ENCODE peak calls at places on chromosomes 7 and 10, in six cellular contexts. One of them, this sample, is unnamed.

GRCh38 chr10:47104101-47104707 is 193.0 kb downstream of the PTPN20 start:
- DNase-seq in neural progenitor cell: no peak
- DNase-seq in PC-3: no peak
- DNase-seq in GM23248: no peak
- DNase-seq in PC-9: no peak
- DNase-seq in MM.1S: no peak
- DNase-seq in this sample: no peak

GRCh38 chr10:5457741-5458140 is 41.6 kb downstream of the CALML5 start:
- DNase-seq in neural progenitor cell: no peak
- DNase-seq in PC-3: no peak
- DNase-seq in GM23248: no peak
- DNase-seq in PC-9: no peak
- DNase-seq in MM.1S: no peak
- DNase-seq in this sample: no peak

GRCh38 chr10:111076191-111076681 is 593 bp upstream of the ADRA2A start:
- DNase-seq in neural progenitor cell: peak; percentile 95
- DNase-seq in PC-3: peak; percentile 44
- DNase-seq in GM23248: peak; percentile 85
- DNase-seq in PC-9: no peak
- DNase-seq in MM.1S: peak; percentile 57
- DNase-seq in this sample: peak; percentile 92

GRCh38 chr10:19168584-19168983 is 120.0 kb downstream of the MALRD1 start:
- DNase-seq in neural progenitor cell: peak; percentile 64
- DNase-seq in PC-3: no peak
- DNase-seq in GM23248: no peak
- DNase-seq in PC-9: no peak
- DNase-seq in MM.1S: no peak
- DNase-seq in this sample: peak; percentile 76

GRCh38 chr7:38169862-38170261 is 8.2 kb upstream of the STARD3NL start:
- DNase-seq in neural progenitor cell: no peak
- DNase-seq in PC-3: peak; percentile 81
- DNase-seq in GM23248: peak; percentile 72
- DNase-seq in PC-9: peak; percentile 77
- DNase-seq in MM.1S: no peak
- DNase-seq in this sample: no peak

GRCh38 chr7:131061158-131061557 is 266.5 kb upstream of the MKLN1 start:
- DNase-seq in neural progenitor cell: no peak
- DNase-seq in PC-3: no peak
- DNase-seq in GM23248: no peak
- DNase-seq in PC-9: no peak
- DNase-seq in MM.1S: no peak
- DNase-seq in this sample: no peak

GRCh38 chr7:27126596-27127327 is 3.8 kb downstream of the HOXA4 start:
- DNase-seq in neural progenitor cell: no peak
- DNase-seq in PC-3: no peak
- DNase-seq in GM23248: no peak
- DNase-seq in PC-9: no peak
- DNase-seq in MM.1S: no peak
- DNase-seq in this sample: no peak

GRCh38 chr7:102464577-102465280 is at the start of the genes ALKBH4 and LRWD1:
- DNase-seq in neural progenitor cell: peak; percentile 96
- DNase-seq in PC-3: peak; percentile 88
- DNase-seq in GM23248: peak; percentile 98
- DNase-seq in PC-9: peak; percentile 69
- DNase-seq in MM.1S: peak; percentile 95
- DNase-seq in this sample: peak; percentile 90

GRCh38 chr7:158366346-158366745 is 221.3 kb downstream of the PTPRN2 start:
- DNase-seq in neural progenitor cell: peak; percentile 53
- DNase-seq in PC-3: no peak
- DNase-seq in GM23248: no peak
- DNase-seq in PC-9: no peak
- DNase-seq in MM.1S: no peak
- DNase-seq in this sample: no peak

GRCh38 chr7:158365332-158365731 is 222.3 kb downstream of the PTPRN2 start:
- DNase-seq in neural progenitor cell: no peak
- DNase-seq in PC-3: no peak
- DNase-seq in GM23248: no peak
- DNase-seq in PC-9: no peak
- DNase-seq in MM.1S: no peak
- DNase-seq in this sample: no peak

GRCh38 chr7:158361326-158361946 is 226.2 kb downstream of the PTPRN2 start:
- DNase-seq in neural progenitor cell: no peak
- DNase-seq in PC-3: no peak
- DNase-seq in GM23248: no peak
- DNase-seq in PC-9: no peak
- DNase-seq in MM.1S: no peak
- DNase-seq in this sample: no peak

GRCh38 chr7:158362001-158362400 is 225.6 kb downstream of the PTPRN2 start:
- DNase-seq in neural progenitor cell: no peak
- DNase-seq in PC-3: no peak
- DNase-seq in GM23248: no peak
- DNase-seq in PC-9: no peak
- DNase-seq in MM.1S: no peak
- DNase-seq in this sample: no peak

DNA sequence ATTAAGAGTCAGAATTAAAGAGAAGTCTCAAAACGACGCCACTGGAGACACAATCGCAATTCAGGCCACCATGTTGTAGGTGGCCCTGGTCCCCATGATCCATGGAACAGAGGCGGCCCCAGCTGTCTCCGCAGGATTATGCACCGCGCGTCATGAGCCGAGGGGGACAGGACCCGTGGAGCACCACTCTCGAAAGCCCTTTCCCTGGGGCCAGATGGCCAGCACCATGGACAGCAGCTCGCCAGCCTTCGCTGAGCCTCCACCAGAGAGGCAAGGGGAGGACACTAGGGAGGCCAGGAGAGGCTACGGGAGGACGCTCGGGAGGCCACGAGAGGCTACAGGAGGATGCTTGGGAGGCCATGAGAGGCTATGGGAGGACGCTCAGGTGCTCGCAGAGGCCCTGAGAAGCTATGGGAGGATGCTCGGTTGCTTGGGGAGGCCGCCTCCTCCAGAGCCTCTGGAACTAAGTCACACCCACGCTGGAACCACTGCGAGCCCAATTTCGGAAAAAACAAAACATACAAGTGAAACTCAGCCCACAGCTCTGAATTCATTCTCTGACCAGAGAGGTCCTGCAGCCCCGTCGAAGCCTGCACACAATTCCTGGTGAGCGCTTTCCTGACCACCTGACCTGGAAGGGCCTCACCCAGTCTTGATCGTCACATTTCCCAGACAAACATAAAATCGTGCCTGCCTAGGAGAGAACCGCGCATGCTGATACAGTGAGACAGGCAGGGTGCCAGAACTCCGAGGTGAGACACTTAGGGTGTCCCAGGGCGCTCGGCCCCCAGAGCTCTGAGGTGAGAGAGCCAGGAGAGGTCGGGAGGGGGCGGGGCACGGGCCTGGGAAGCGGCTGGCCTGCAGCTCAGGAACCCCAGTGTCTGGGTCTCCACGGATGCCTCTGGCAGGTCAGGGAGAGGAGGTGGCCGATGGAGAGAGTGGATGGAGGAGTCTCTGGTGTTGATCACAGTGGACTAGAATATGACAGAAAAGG is 224.4 kb downstream of the PTPRN2 start:
- DNase-seq in neural progenitor cell: peak; percentile 80
- DNase-seq in PC-3: peak; percentile 15
- DNase-seq in GM23248: no peak
- DNase-seq in PC-9: no peak
- DNase-seq in MM.1S: no peak
- DNase-seq in this sample: peak; percentile 19
- H4K20me1 ChIP-seq in neural progenitor cell: peaks cover 4% of the 10 kb centered on the region
- H4K20me1 ChIP-seq in PC-3: no peaks in the 10 kb centered on the region
- H4K20me1 ChIP-seq in GM23248: no peaks in the 10 kb centered on the region
- H4K20me1 ChIP-seq in PC-9: peaks cover 4% of the 10 kb centered on the region
- H4K20me1 ChIP-seq in MM.1S: no peaks in the 10 kb centered on the region
- H4K20me1 ChIP-seq in this sample: no peaks in the 10 kb centered on the region

GRCh38 chr7:55539380-55539779 is 32.9 kb downstream of the VOPP1 start:
- DNase-seq in neural progenitor cell: peak; percentile 29
- DNase-seq in PC-3: no peak
- DNase-seq in GM23248: no peak
- DNase-seq in PC-9: no peak
- DNase-seq in MM.1S: no peak
- DNase-seq in this sample: peak; percentile 68
- H3F3A ChIP-seq in neural progenitor cell: no peaks in the 10 kb centered on the region
- H3F3A ChIP-seq in PC-3: no peaks in the 10 kb centered on the region
- H3F3A ChIP-seq in GM23248: peaks cover 17% of the 10 kb centered on the region
- H3F3A ChIP-seq in PC-9: peaks cover 41% of the 10 kb centered on the region
- H3F3A ChIP-seq in MM.1S: peaks cover 40% of the 10 kb centered on the region
- H3F3A ChIP-seq in this sample: no peaks in the 10 kb centered on the region

GRCh38 chr10:30887839-30888238 is 143.8 kb downstream of the ZNF438 start:
- DNase-seq in neural progenitor cell: no peak
- DNase-seq in PC-3: no peak
- DNase-seq in GM23248: no peak
- DNase-seq in PC-9: no peak
- DNase-seq in MM.1S: no peak
- DNase-seq in this sample: no peak

GRCh38 chr10:30883751-30884150 is 147.9 kb downstream of the ZNF438 start:
- DNase-seq in neural progenitor cell: no peak
- DNase-seq in PC-3: no peak
- DNase-seq in GM23248: no peak
- DNase-seq in PC-9: no peak
- DNase-seq in MM.1S: no peak
- DNase-seq in this sample: no peak

GRCh38 chr10:30882281-30882680 is 149.4 kb downstream of the ZNF438 start:
- DNase-seq in neural progenitor cell: no peak
- DNase-seq in PC-3: no peak
- DNase-seq in GM23248: no peak
- DNase-seq in PC-9: no peak
- DNase-seq in MM.1S: no peak
- DNase-seq in this sample: no peak

GRCh38 chr10:30883116-30883515 is 148.5 kb downstream of the ZNF438 start:
- DNase-seq in neural progenitor cell: no peak
- DNase-seq in PC-3: no peak
- DNase-seq in GM23248: no peak
- DNase-seq in PC-9: no peak
- DNase-seq in MM.1S: no peak
- DNase-seq in this sample: no peak

GRCh38 chr10:30885423-30885822 is 146.2 kb downstream of the ZNF438 start:
- DNase-seq in neural progenitor cell: no peak
- DNase-seq in PC-3: no peak
- DNase-seq in GM23248: no peak
- DNase-seq in PC-9: no peak
- DNase-seq in MM.1S: no peak
- DNase-seq in this sample: no peak
- H4K20me1 ChIP-seq in neural progenitor cell: no peaks in the 10 kb centered on the region
- H4K20me1 ChIP-seq in PC-3: no peaks in the 10 kb centered on the region
- H4K20me1 ChIP-seq in GM23248: no peaks in the 10 kb centered on the region
- H4K20me1 ChIP-seq in PC-9: no peaks in the 10 kb centered on the region
- H4K20me1 ChIP-seq in MM.1S: no peaks in the 10 kb centered on the region
- H4K20me1 ChIP-seq in this sample: no peaks in the 10 kb centered on the region

DNA sequence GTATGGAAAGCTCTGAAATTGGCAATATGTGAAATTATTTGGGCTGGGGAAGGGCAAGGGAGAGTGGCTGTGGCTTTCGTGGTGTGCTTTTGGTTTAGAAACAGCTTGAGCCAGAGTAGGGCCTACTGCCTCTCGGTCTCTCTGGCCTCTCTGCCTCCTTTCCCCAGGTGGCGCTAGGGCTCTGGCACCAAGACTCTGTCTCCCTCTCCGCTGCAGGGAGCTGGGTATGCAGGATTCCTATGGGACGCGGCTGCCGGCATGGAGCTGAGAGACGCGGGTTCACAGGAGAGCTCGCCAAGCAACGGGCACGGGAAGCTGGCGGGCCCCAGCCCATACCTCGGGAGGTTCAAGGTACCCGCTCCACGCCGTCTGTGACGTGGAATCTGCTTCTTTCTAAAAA is 105.2 kb upstream of the ANLN start:
- DNase-seq in neural progenitor cell: peak; percentile 53
- DNase-seq in PC-3: no peak
- DNase-seq in GM23248: no peak
- DNase-seq in PC-9: no peak
- DNase-seq in MM.1S: no peak
- DNase-seq in this sample: peak; percentile 63
- H3F3A ChIP-seq in neural progenitor cell: peaks cover 18% of the 10 kb centered on the region
- H3F3A ChIP-seq in PC-3: no peaks in the 10 kb centered on the region
- H3F3A ChIP-seq in GM23248: peaks cover 8% of the 10 kb centered on the region
- H3F3A ChIP-seq in PC-9: peaks cover 63% of the 10 kb centered on the region
- H3F3A ChIP-seq in MM.1S: no peaks in the 10 kb centered on the region
- H3F3A ChIP-seq in this sample: peaks cover 9% of the 10 kb centered on the region